ENCODE peak calls at places on chromosomes 1 and 21, in eight cellular contexts. M is neural progenitor cell; G is stomach; E is CD8-positive, alpha-beta T cell; U is heart left ventricle; K is OCI-LY7; B is AG10803; J is NB4. A is an unnamed sample.

GRCh38 chr1:72366473-72366872 is 84.1 kb upstream of the NEGR1 start:
- DNase-seq in E (no peak), U (no peak), B (peak), K (no peak), J (peak), G (no peak), M (no peak), A (peak)

GRCh38 chr1:65751961-65752360 is 40.7 kb upstream of the PDE4B start:
- DNase-seq in J (no peak), U (no peak), K (no peak), G (no peak), E (no peak), B (no peak), M (no peak), A (no peak)

GRCh38 chr1:12152106-12152891 is 14.5 kb upstream of the TNFRSF1B start:
- DNase-seq in K (peak), B (no peak), G (no peak), M (no peak), U (no peak), J (no peak), E (no peak), A (no peak)

GRCh38 chr1:228163776-228164534 is 1.6 kb upstream of the IBA57 start:
- DNase-seq in K (no peak), E (no peak), J (no peak), G (no peak), M (no peak), B (no peak), U (no peak), A (no peak)

GRCh38 chr1:73604739-73605138 is 593.2 kb downstream of the LRRIQ3 start:
- DNase-seq in K (no peak), M (no peak), J (no peak), E (no peak), U (no peak), G (no peak), B (no peak), A (no peak)

GRCh38 chr1:84260852-84261518 is 40.5 kb upstream of the SAMD13 start:
- DNase-seq in U (no peak), K (no peak), B (no peak), G (no peak), J (no peak), E (no peak), M (no peak), A (no peak)

GRCh38 chr21:28771790-28772501 is 220.7 kb downstream of the LTN1 start:
- DNase-seq in G (no peak), M (no peak), K (no peak), U (no peak), J (no peak), E (no peak), B (peak), A (peak)

GRCh38 chr1:43381609-43382008 is 8.0 kb downstream of the MED8 start:
- DNase-seq in B (no peak), M (no peak), G (no peak), J (peak), K (no peak), U (no peak), E (no peak), A (no peak)

GRCh38 chr1:6423321-6423999 is 1.1 kb upstream of the ESPN start:
- DNase-seq in M (peak), G (peak), B (peak), E (peak), U (no peak), J (peak), K (peak), A (peak)

GRCh38 chr1:54728027-54728426 is 12.4 kb downstream of the TTC4 start:
- DNase-seq in B (no peak), U (no peak), K (no peak), E (no peak), G (no peak), M (no peak), J (no peak), A (peak)

GRCh38 chr1:225467193-225468020 is 39.6 kb upstream of the LBR start:
- DNase-seq in K (peak), J (peak), E (peak), G (peak), U (peak), B (no peak), M (no peak), A (no peak)

GRCh38 chr1:202802998-202803932 is 5.0 kb downstream of the KDM5B start:
- DNase-seq in G (no peak), B (peak), E (no peak), K (no peak), M (no peak), J (peak), U (no peak), A (peak)

GRCh38 chr1:228842094-228842775 is 107.0 kb downstream of the RHOU start:
- DNase-seq in M (no peak), G (no peak), U (no peak), J (peak), E (no peak), B (peak), K (no peak), A (peak)

GRCh38 chr1:210313046-210313445 is 15.7 kb upstream of the HHAT start:
- DNase-seq in U (no peak), E (no peak), M (no peak), J (no peak), G (no peak), K (no peak), B (no peak), A (no peak)

GRCh38 chr21:29342394-29342957 is 43.8 kb downstream of the BACH1 start:
- DNase-seq in U (peak), E (no peak), K (no peak), B (peak), G (no peak), J (no peak), M (no peak), A (peak)

GRCh38 chr1:43270421-43271095 is 775 bp downstream of the TMEM125 start:
- DNase-seq in M (peak), G (peak), E (no peak), J (no peak), U (peak), B (no peak), K (peak), A (peak)

GRCh38 chr1:229645296-229646050 is 19.4 kb downstream of the URB2 start:
- DNase-seq in G (no peak), U (peak), M (no peak), E (no peak), J (no peak), K (no peak), B (no peak), A (no peak)

DNA sequence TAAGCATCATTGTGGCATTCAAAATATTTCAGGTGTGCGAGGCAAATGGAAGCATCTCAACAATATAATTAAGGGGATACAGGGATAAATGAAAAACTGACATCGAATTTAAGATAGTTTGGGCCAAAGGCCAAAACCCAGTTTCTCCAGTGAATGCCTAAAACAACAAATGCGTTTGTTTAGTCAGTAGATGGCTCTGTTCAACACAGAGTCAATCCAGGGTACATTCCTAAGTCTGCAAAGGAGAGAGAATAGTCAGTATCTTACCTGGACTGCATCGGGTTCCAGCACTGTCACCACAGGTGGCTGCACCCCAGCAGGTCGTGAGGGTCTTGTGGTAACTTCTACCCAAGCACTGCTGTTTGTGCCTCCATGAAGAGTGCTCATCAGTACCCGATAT is 321.1 kb downstream of the KCTD3 start:
- DNase-seq in K (no peak), M (peak), J (no peak), U (no peak), B (no peak), G (no peak), E (no peak), A (peak)
- TF ChIP-seq CTCF in K (peak), M (peak), J (no peak), U (no peak), B (no peak), G (no peak), E (no peak), A (no peak)

DNA sequence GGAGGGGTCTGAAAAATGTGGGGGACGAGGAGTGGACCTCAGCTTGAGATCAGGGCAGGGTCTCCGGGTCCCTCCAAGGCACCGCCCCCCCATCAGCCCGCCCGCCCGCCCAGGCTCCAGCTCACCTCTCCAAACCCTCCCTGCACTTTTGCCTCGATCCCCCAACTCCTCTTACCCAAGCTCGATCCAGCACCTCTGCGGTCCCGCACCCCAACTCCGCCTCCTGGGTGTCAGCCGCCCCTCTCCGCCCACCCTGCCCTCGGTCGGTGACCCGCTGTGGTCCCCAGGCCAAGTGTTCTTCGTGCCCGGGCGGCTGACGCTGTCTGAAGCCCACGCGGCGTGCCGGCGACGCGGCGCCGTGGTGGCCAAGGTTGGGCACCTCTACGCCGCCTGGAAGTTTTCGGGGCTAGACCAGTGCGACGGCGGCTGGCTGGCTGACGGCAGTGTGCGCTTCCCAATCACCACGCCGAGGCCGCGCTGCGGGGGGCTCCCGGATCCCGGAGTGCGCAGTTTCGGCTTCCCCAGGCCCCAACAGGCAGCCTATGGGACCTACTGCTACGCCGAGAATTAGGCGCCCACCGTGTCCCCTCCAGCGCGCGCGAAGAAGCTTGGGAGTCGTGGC is 5.7 kb downstream of the HAPLN2 start:
- DNase-seq in M (peak), B (no peak), U (no peak), K (no peak), E (no peak), J (no peak), G (no peak), A (no peak)
- TF ChIP-seq CTCF in M (no peak), B (no peak), U (no peak), K (no peak), E (no peak), J (no peak), G (no peak), A (no peak)

GRCh38 chr1:34398916-34399275 is 222.2 kb downstream of the C1orf94 start:
- DNase-seq in J (no peak), B (no peak), K (no peak), U (no peak), M (peak), E (no peak), G (no peak), A (no peak)
- TF ChIP-seq CTCF in J (no peak), B (no peak), K (peak), U (no peak), M (peak), E (no peak), G (no peak), A (no peak)

GRCh38 chr1:167057297-167057688 is 32.9 kb downstream of the GPA33 start:
- DNase-seq in B (peak), E (no peak), G (peak), U (no peak), K (peak), M (peak), J (peak), A (peak)
- TF ChIP-seq CTCF in B (peak), E (no peak), G (peak), U (peak), K (peak), M (peak), J (peak), A (peak)

GRCh38 chr1:37794372-37795339 is 1.0 kb downstream of the MANEAL start:
- DNase-seq in G (no peak), M (peak), U (no peak), J (peak), K (no peak), B (no peak), E (no peak), A (no peak)
- TF ChIP-seq CTCF in G (no peak), M (no peak), U (no peak), J (no peak), K (no peak), B (no peak), E (no peak), A (no peak)

A was measured in choroid plexus epithelial cell.